ENCODE peak calls at places on chromosomes 1 and 21, in five cellular contexts. X is HFF-Myc, W is heart left ventricle, L is omental fat pad, E is RWPE2. M is an unnamed sample.

GRCh38 chr1:215028954-215029353 is 53.6 kb upstream of the KCNK2 start:
- DNase-seq in E (no peak), X (no peak), L (no peak), W (no peak), M (no peak)

GRCh38 chr1:12161662-12162458 is 4.9 kb upstream of the TNFRSF1B start:
- DNase-seq in X (peak), E (no peak), L (peak), W (peak), M (peak)

GRCh38 chr1:37666241-37666867 is 26.0 kb upstream of the CDCA8 start:
- DNase-seq in E (no peak), W (no peak), L (no peak), X (no peak), M (no peak)

GRCh38 chr1:58250587-58250948 is 296.0 kb downstream of the OMA1 start:
- DNase-seq in E (no peak), W (no peak), L (no peak), X (no peak), M (no peak)

GRCh38 chr1:154474802-154475201 is 27.2 kb upstream of the TDRD10 start:
- DNase-seq in L (peak), X (peak), E (no peak), W (peak), M (peak)

GRCh38 chr21:33207471-33208149 is 22.1 kb upstream of the IFNAR2 start:
- DNase-seq in L (no peak), W (no peak), X (no peak), E (no peak), M (no peak)

GRCh38 chr1:31371121-31371520 is 1.8 kb downstream of the FABP3 start:
- DNase-seq in W (peak), L (no peak), X (no peak), E (no peak), M (no peak)

GRCh38 chr1:95640746-95641145 is 406.7 kb downstream of the RWDD3 start:
- DNase-seq in E (no peak), X (no peak), W (peak), L (no peak), M (no peak)

GRCh38 chr1:232737917-232738316 is 67.3 kb upstream of the MAP10 start:
- DNase-seq in E (no peak), W (no peak), X (no peak), L (no peak), M (no peak)

GRCh38 chr1:223271085-223271781 is 92.7 kb downstream of the SUSD4 start:
- DNase-seq in E (no peak), X (no peak), W (no peak), L (no peak), M (no peak)

GRCh38 chr1:3954391-3955160 is 54.5 kb upstream of the C1orf174 start:
- DNase-seq in L (no peak), E (no peak), W (no peak), X (no peak), M (no peak)

GRCh38 chr1:11721301-11721700 is 14.6 kb upstream of the AGTRAP start:
- DNase-seq in X (no peak), W (no peak), L (no peak), E (no peak), M (no peak)

GRCh38 chr1:6251233-6251632 is 7.3 kb downstream of the HES3 start:
- DNase-seq in X (no peak), W (no peak), E (no peak), L (no peak), M (no peak)

GRCh38 chr21:30072496-30072895 is 94.1 kb downstream of the CLDN17 start:
- DNase-seq in X (peak), L (no peak), W (no peak), E (no peak), M (no peak)
- TF ChIP-seq CTCF in X (peak), L (no peak), W (no peak), E (peak), M (no peak)

DNA sequence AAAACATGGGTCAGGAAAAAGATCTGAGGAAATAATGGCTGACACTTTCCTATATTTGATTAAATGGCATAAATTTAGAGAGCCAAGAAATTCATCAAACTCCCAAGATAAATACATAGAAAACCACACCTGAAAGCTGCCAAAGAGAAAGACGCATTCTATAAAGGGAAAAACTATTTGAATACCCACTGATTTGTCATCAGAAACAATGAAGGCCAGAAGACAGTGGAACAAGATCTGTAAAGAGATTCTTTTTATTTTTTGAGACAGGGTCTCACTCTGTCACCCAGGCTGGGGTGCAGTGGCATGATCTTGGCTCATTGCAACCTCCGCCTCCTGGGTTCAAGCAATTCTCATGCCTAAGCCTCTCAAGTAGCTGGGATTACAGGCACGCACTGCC is 17.4 kb downstream of the SDE2 start:
- DNase-seq in X (no peak), L (no peak), E (no peak), W (no peak), M (no peak)
- TF ChIP-seq CTCF in X (no peak), L (no peak), E (no peak), W (no peak), M (no peak)

DNA sequence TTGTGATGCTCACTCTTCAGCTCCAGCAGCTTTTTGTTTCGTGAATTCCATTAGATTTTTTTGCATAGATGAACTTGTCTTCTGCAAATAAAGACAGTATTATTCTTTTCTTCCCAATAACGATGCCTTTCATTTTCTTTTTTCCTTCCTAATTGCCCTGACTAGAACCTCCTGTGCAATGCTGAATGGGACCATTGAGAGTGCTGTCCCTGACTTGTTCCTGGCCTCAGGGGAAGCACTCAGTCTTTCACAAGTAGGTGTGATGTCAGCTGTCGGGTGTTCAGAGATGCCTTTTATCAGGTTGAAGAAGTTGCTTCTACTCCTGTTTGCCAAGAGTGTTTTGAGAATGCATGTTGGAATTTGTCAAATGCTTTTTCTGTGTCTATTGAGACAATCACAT is 64.3 kb upstream of the ADARB1 start:
- DNase-seq in X (no peak), L (no peak), W (no peak), E (no peak), M (no peak)
- TF ChIP-seq CTCF in X (no peak), L (no peak), W (no peak), E (no peak), M (no peak)

GRCh38 chr1:63004868-63005267 is 220.9 kb downstream of the ATG4C start:
- DNase-seq in W (no peak), X (no peak), L (no peak), E (no peak), M (no peak)
- TF ChIP-seq CTCF in W (peak), X (no peak), L (no peak), E (no peak), M (no peak)

GRCh38 chr1:5119496-5120234 is 465.3 kb downstream of the AJAP1 start:
- DNase-seq in L (no peak), E (no peak), X (no peak), W (no peak), M (no peak)
- TF ChIP-seq CTCF in L (no peak), E (no peak), X (no peak), W (no peak), M (no peak)

DNA sequence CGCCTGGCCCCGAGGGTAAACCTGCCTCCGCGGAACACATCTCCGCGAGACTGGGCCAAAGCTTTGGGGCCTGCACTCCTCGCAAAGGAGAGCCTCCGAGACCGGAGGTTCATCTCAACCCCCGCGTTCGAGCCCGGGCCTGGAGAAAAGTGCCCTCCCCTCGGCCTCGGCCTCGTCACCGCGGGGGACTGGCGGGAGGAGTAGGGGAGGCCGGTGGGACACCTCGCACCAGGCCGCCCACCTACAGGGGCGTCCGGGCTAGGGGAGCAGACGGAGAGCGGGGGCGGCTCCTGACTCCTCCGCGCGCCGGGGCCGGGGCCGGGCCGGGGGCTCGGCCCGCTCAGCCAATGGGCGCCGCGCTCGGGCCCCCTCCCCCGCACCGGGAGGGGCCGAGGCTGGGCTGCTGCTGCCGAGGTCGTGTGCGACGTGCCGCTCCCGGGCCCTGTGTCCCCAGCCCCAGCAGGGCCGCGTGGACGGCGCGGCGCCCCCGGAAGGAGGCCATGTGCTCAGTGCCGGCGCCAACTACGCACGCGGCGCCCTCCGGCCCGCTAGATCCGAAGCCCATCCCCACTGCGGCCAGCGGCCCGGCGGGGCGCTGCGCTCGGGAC is 684 bp downstream of the SLC2A1 start:
- DNase-seq in E (no peak), W (peak), X (no peak), L (no peak), M (no peak)
- TF ChIP-seq CTCF in E (no peak), W (no peak), X (no peak), L (no peak), M (no peak)

DNA sequence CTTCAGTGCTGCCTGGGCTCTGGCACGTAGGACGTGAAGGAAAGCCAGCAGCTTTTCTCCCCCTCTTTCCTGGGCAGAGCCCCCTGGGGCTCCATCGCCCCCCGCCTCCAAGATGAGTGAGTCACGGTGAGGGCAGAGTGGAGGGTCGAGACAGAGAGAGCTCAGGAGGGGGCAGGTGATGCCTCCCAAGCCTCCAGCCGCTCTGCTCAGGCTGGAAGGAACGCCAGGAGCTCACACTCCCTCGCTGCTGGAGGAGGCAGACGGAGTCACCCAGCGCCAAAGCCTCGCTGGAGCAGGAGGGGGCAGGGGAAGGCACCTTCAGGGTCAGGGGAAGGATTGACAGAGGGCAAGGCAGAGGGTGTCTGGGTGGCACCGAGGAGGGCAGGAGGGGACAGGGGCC is 119.5 kb downstream of the CASZ1 start:
- DNase-seq in W (no peak), X (no peak), E (no peak), L (no peak), M (no peak)
- TF ChIP-seq CTCF in W (no peak), X (no peak), E (no peak), L (no peak), M (no peak)

M was measured in BJ.